ENCODE peak calls at places on chromosomes 5 and 9, in ten cellular contexts. G, Y, C, D, H, L, M, R, K and W are unnamed samples.

GRCh38 chr5:177232358-177232757 is 71.2 kb downstream of the RAB24 start:
- DNase-seq in G (no peak), Y (no peak), C (no peak), D (no peak), H (no peak), L (no peak), M (no peak), R (no peak), K (no peak), W (no peak)

GRCh38 chr5:140324834-140325195 is 21.6 kb downstream of the HBEGF start:
- DNase-seq in G (no peak), Y (no peak), C (no peak), D (no peak), H (no peak), L (no peak), M (no peak), R (no peak), K (no peak), W (no peak)

GRCh38 chr9:107530682-107531081 is 41.1 kb upstream of the KLF4 start:
- DNase-seq in G (no peak), Y (no peak), C (no peak), D (no peak), H (no peak), L (no peak), M (no peak), R (no peak), K (no peak), W (no peak)

GRCh38 chr9:136833381-136834142 is 8.7 kb upstream of the AJM1 start:
- DNase-seq in G (no peak), Y (no peak), C (no peak), D (no peak), H (no peak), L (no peak), M (no peak), R (no peak), K (no peak), W (no peak)

GRCh38 chr5:39072915-39073758 is 1.1 kb downstream of the RICTOR start:
- DNase-seq in G (peak; percentile 83), Y (peak; percentile 40), C (no peak), D (peak; percentile 91), H (peak; percentile 72), L (peak; percentile 37), M (peak; percentile 66), R (peak; percentile 45), K (peak; percentile 47), W (peak; percentile 53)

GRCh38 chr9:14412778-14413177 is 98.8 kb upstream of the NFIB start:
- DNase-seq in G (no peak), Y (no peak), C (no peak), D (no peak), H (no peak), L (no peak), M (no peak), R (no peak), K (no peak), W (no peak)

GRCh38 chr5:113227798-113228197 is 207.0 kb downstream of the TSSK1B start:
- DNase-seq in G (no peak), Y (no peak), C (no peak), D (no peak), H (no peak), L (no peak), M (no peak), R (no peak), K (no peak), W (no peak)

GRCh38 chr9:115207003-115207837 is 89.3 kb upstream of the TNC start:
- DNase-seq in G (peak; percentile 47), Y (no peak), C (no peak), D (peak; percentile 29), H (no peak), L (no peak), M (no peak), R (no peak), K (no peak), W (no peak)

GRCh38 chr9:97682242-97682641 is 14.9 kb downstream of the XPA start:
- DNase-seq in G (no peak), Y (no peak), C (no peak), D (no peak), H (no peak), L (no peak), M (no peak), R (no peak), K (no peak), W (no peak)

GRCh38 chr5:55572011-55572410 is 37.2 kb upstream of the PLPP1 start:
- DNase-seq in G (no peak), Y (no peak), C (no peak), D (no peak), H (no peak), L (no peak), M (no peak), R (no peak), K (no peak), W (no peak)

GRCh38 chr9:77040340-77040739 is 20.9 kb downstream of the FOXB2 start:
- DNase-seq in G (no peak), Y (no peak), C (no peak), D (no peak), H (no peak), L (no peak), M (no peak), R (no peak), K (no peak), W (no peak)

GRCh38 chr5:169979871-169980270 is 424 bp downstream of the INSYN2B start:
- DNase-seq in G (no peak), Y (no peak), C (no peak), D (no peak), H (no peak), L (no peak), M (no peak), R (no peak), K (no peak), W (no peak)

GRCh38 chr9:70159630-70160029 is 99.1 kb upstream of the SMC5 start:
- DNase-seq in G (no peak), Y (no peak), C (no peak), D (no peak), H (no peak), L (no peak), M (no peak), R (no peak), K (no peak), W (no peak)